ENCODE peak calls at places on chromosome 15, in four cellular contexts. K is HEK293T, C is HepG2, P is WTC11. Z is an unnamed sample.

GRCh38 chr15:23645379-23646164 is 2.1 kb downstream of the MAGEL2 start:
- DNase-seq in K (no peak), C (peak; percentile 3), P (peak; percentile 50), Z (peak; percentile 17)

GRCh38 chr15:98689431-98689861 is 41.1 kb downstream of the IGF1R start:
- DNase-seq in K (no peak), C (no peak), P (no peak), Z (no peak)

GRCh38 chr15:67127334-67127664 is 61.9 kb downstream of the SMAD3 start:
- DNase-seq in K (no peak), C (no peak), P (no peak), Z (no peak)

GRCh38 chr15:89888214-89888804 is 5.5 kb downstream of the AP3S2 start:
- DNase-seq in K (peak; percentile 35), C (peak; percentile 56), P (no peak), Z (peak; percentile 51)

GRCh38 chr15:89070197-89071124 is 17.8 kb upstream of the ABHD2 start:
- DNase-seq in K (no peak), C (peak; percentile 38), P (no peak), Z (no peak)

GRCh38 chr15:52749250-52749649 is 40.9 kb downstream of the ONECUT1 start:
- DNase-seq in K (no peak), C (no peak), P (no peak), Z (no peak)

GRCh38 chr15:72306211-72306785 is 13.7 kb downstream of the CELF6 start:
- DNase-seq in K (no peak), C (no peak), P (peak; percentile 59), Z (peak; percentile 45)

GRCh38 chr15:61518191-61518950 is 289.3 kb upstream of the RORA start:
- DNase-seq in K (no peak), C (no peak), P (no peak), Z (no peak)

GRCh38 chr15:77461486-77461885 is 40.8 kb downstream of the HMG20A start:
- DNase-seq in K (no peak), C (no peak), P (no peak), Z (no peak)

GRCh38 chr15:28120359-28120640 is 21.2 kb upstream of the OCA2 start:
- DNase-seq in K (no peak), C (no peak), P (no peak), Z (no peak)

GRCh38 chr15:42427429-42428223 is 63.3 kb downstream of the ZNF106 start:
- DNase-seq in K (no peak), C (no peak), P (no peak), Z (no peak)

GRCh38 chr15:63892794-63893441 is 59.2 kb upstream of the HERC1 start:
- DNase-seq in K (no peak), C (no peak), P (no peak), Z (no peak)

GRCh38 chr15:99021669-99022068 is 14.1 kb upstream of the PGPEP1L start:
- DNase-seq in K (no peak), C (no peak), P (no peak), Z (no peak)

GRCh38 chr15:81108427-81108826 is 25.6 kb upstream of the CFAP161 start:
- DNase-seq in K (no peak), C (no peak), P (peak; percentile 42), Z (peak; percentile 48)

GRCh38 chr15:96138985-96139384 is 191.5 kb upstream of the NR2F2 start:
- DNase-seq in K (no peak), C (no peak), P (no peak), Z (no peak)
- TF ChIP-seq ELF4 in K (no peak), C (no peak), P (no peak), Z (no peak)

GRCh38 chr15:38885001-38885400 is 320.4 kb upstream of the RASGRP1 start:
- DNase-seq in K (no peak), C (peak; percentile 15), P (no peak), Z (no peak)
- TF ChIP-seq ELF4 in K (no peak), C (no peak), P (no peak), Z (no peak)

DNA sequence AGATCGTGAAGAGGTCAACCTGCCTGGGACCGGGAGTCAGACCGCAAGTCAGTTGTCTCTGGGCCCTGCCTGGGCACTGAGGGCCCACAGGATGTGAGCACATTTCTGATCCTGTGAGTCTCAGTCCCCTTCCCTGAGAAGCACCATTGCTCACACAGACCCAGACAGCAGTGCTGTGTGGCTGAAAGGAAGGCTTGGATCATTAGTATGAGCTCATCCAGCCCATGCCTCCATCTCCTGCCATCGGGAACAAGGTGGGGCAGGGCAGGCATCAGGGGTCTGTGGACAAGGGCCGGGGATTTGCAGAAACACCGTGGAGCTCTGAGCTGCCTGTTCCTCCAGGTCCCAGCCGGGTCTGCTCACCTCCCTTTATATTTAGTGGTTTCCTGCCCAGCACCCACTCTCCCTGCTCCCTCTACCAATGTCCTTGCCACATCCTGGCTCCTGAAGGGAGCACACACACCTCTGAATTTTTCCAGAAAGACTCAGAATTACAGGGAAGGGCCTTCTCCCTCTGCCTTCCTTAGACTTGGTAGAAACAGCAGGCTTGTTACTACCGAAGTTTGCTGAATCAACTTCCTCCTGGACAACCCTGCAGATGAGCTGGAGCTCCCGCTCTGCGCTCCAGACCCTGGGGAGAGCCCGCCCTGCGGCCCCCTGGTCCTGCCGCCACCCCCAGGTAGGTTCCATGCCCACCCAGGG is 128.3 kb downstream of the NSMCE3 start:
- DNase-seq in K (no peak), C (no peak), P (no peak), Z (no peak)
- TF ChIP-seq ELF4 in K (no peak), C (no peak), P (no peak), Z (no peak)

GRCh38 chr15:40928351-40928974 is 677 bp upstream of the DLL4 start:
- DNase-seq in K (no peak), C (no peak), P (peak; percentile 83), Z (peak; percentile 78)
- TF ChIP-seq ELF4 in K (no peak), C (no peak), P (no peak), Z (no peak)

GRCh38 chr15:84666373-84666772 is 8.4 kb upstream of the NMB start:
- DNase-seq in K (no peak), C (no peak), P (no peak), Z (no peak)

GRCh38 chr15:84668221-84668982 is 10.4 kb upstream of the NMB start:
- DNase-seq in K (no peak), C (no peak), P (no peak), Z (no peak)

GRCh38 chr15:84669726-84670125 is 11.7 kb upstream of the NMB start:
- DNase-seq in K (no peak), C (no peak), P (no peak), Z (no peak)

GRCh38 chr15:84671211-84671610 is 13.2 kb upstream of the NMB start:
- DNase-seq in K (no peak), C (no peak), P (no peak), Z (no peak)
- TF ChIP-seq ELF4 in K (no peak), C (no peak), P (no peak), Z (no peak)

DNA sequence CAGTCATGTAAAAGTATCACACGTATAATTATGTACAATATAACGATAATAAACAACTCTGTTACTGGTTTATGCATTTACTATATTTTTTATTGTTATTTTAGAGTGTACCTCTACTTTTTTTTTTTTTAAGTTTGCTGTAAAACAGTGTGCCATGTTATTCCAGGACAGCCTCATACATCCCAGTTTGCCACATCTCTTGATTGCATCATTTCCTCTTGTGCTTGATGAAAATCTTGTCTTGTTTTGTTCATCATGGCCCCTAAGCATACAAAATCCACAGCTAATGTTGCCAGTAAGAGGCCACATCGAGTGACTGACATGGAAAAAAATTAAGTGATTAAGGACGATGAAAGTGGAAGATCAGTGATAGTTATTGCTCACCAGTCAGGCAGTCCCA is 21.2 kb downstream of the CALML4 start:
- DNase-seq in K (no peak), C (no peak), P (no peak), Z (no peak)
- TF ChIP-seq ELF4 in K (no peak), C (no peak), P (no peak), Z (no peak)

DNA sequence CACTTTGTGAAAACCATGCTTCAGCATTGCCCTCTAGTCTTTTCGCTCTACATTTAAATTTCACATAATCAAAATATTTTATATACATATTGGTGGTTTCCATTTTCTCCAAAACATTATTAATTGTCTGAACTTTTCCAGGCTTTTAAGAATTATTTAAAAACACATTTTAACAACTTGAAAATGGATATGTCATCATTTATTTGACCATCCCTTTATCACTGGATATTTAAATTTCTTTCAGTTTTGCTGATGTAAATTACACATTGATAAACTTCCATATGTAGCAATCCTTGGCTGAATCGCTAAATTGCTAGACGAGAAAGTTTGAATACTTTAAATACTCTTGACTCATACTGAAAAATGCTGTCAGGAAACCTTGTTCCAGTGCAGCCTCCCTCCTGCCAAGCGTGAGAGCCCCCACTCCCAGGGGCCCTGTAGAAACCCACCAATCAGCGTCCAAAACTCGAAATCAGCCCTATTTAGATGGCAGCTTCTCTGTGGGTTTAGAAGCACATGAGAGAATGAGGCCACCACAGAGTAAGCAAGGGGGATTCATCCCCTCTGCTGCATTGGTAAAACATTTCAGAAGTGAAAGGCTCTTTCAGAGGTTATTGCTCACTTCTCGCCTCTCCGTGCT is 145.9 kb downstream of the ATP10A start:
- DNase-seq in K (no peak), C (no peak), P (no peak), Z (no peak)
- TF ChIP-seq ELF4 in K (no peak), C (no peak), P (no peak), Z (no peak)

Z was measured in K562.